ENCODE peak calls at places on chromosomes 3 and 15, in four cellular contexts. One of them, this sample, is unnamed.

GRCh38 chr3:107660316-107660976 is 137.7 kb downstream of the BBX start:
- DNase-seq in SK-MEL-5: peak; percentile 62
- DNase-seq in psoas muscle: no peak
- DNase-seq in uterus: no peak
- DNase-seq in this sample: no peak

GRCh38 chr3:73472429-73472828 is 152.3 kb downstream of the PDZRN3 start:
- DNase-seq in SK-MEL-5: no peak
- DNase-seq in psoas muscle: no peak
- DNase-seq in uterus: no peak
- DNase-seq in this sample: no peak

GRCh38 chr15:62588930-62589655 is 424.0 kb upstream of the C2CD4B start:
- DNase-seq in SK-MEL-5: no peak
- DNase-seq in psoas muscle: no peak
- DNase-seq in uterus: no peak
- DNase-seq in this sample: no peak

GRCh38 chr3:123089611-123090301 is 22.9 kb downstream of the PDIA5 start:
- DNase-seq in SK-MEL-5: no peak
- DNase-seq in psoas muscle: peak; percentile 79
- DNase-seq in uterus: no peak
- DNase-seq in this sample: peak; percentile 89

GRCh38 chr15:27438403-27439375 is 467.7 kb downstream of the GABRG3 start:
- DNase-seq in SK-MEL-5: no peak
- DNase-seq in psoas muscle: no peak
- DNase-seq in uterus: no peak
- DNase-seq in this sample: no peak

GRCh38 chr3:32309653-32310242 is 71.3 kb downstream of the CMTM8 start:
- DNase-seq in SK-MEL-5: no peak
- DNase-seq in psoas muscle: no peak
- DNase-seq in uterus: no peak
- DNase-seq in this sample: no peak

GRCh38 chr15:77496710-77497107 is 76.0 kb downstream of the HMG20A start:
- DNase-seq in SK-MEL-5: peak; percentile 80
- DNase-seq in psoas muscle: peak; percentile 93
- DNase-seq in uterus: peak; percentile 89
- DNase-seq in this sample: peak; percentile 90

GRCh38 chr3:38454884-38455638 is 1.4 kb downstream of the ACVR2B start:
- DNase-seq in SK-MEL-5: peak; percentile 75
- DNase-seq in psoas muscle: peak; percentile 85
- DNase-seq in uterus: peak; percentile 79
- DNase-seq in this sample: peak; percentile 89

GRCh38 chr3:112117826-112118571 is 15.0 kb downstream of the GCSAM start:
- DNase-seq in SK-MEL-5: peak; percentile 39
- DNase-seq in psoas muscle: no peak
- DNase-seq in uterus: no peak
- DNase-seq in this sample: no peak

GRCh38 chr3:128720891-128721290 is 5.1 kb upstream of the RAB7A start:
- DNase-seq in SK-MEL-5: no peak
- DNase-seq in psoas muscle: no peak
- DNase-seq in uterus: no peak
- DNase-seq in this sample: no peak

GRCh38 chr3:27606537-27606936 is 115.6 kb downstream of the EOMES start:
- DNase-seq in SK-MEL-5: no peak
- DNase-seq in psoas muscle: no peak
- DNase-seq in uterus: no peak
- DNase-seq in this sample: no peak

GRCh38 chr3:125353128-125353527 is 22.0 kb downstream of the ZNF148 start:
- DNase-seq in SK-MEL-5: no peak
- DNase-seq in psoas muscle: no peak
- DNase-seq in uterus: no peak
- DNase-seq in this sample: no peak